ENCODE peak calls at places on chromosomes 12 and 14, in eight cellular contexts. B is IMR-90, L is uterus, O is transverse colon, U is breast epithelium, S is tibial nerve, C is vagina, I is heart left ventricle. Q is an unnamed sample.

GRCh38 chr14:44135972-44136371 is 371.1 kb downstream of the FSCB start:
- DNase-seq in B (no peak), U (no peak), I (no peak), O (no peak), S (no peak), C (no peak), L (no peak), Q (no peak)

GRCh38 chr14:24435998-24436354 is 6.2 kb downstream of the KHNYN start:
- DNase-seq in I (no peak), U (no peak), B (no peak), O (no peak), S (no peak), L (no peak), C (no peak), Q (no peak)

GRCh38 chr14:70722418-70722817 is 80.7 kb downstream of the TTC9 start:
- DNase-seq in C (no peak), I (no peak), L (no peak), O (no peak), S (no peak), B (no peak), U (no peak), Q (no peak)

GRCh38 chr12:132597333-132598283 is 12.8 kb downstream of the LRCOL1 start:
- DNase-seq in C (no peak), B (peak), L (peak), I (no peak), U (no peak), O (no peak), S (no peak), Q (no peak)

GRCh38 chr12:66449531-66449930 is 147.2 kb downstream of the HELB start:
- DNase-seq in I (no peak), C (no peak), L (no peak), B (no peak), U (no peak), S (no peak), O (no peak), Q (no peak)

GRCh38 chr12:46371718-46372130 is 849 bp downstream of the SLC38A2 start:
- DNase-seq in O (peak), S (peak), B (peak), L (no peak), U (peak), I (peak), C (no peak), Q (peak)

GRCh38 chr12:130715996-130716917 is at the start of gene RIMBP2:
- DNase-seq in I (no peak), S (no peak), B (peak), O (no peak), C (no peak), L (peak), U (no peak), Q (peak)

GRCh38 chr12:19577131-19577530 is 137.8 kb downstream of the AEBP2 start:
- DNase-seq in C (no peak), U (no peak), I (no peak), S (no peak), L (no peak), B (no peak), O (no peak), Q (no peak)

GRCh38 chr14:33509927-33510535 is 440.8 kb downstream of the EGLN3 start:
- DNase-seq in S (no peak), L (peak), B (no peak), U (no peak), O (no peak), C (no peak), I (no peak), Q (no peak)

GRCh38 chr14:91146661-91147060 is 32.8 kb downstream of the DGLUCY start:
- DNase-seq in I (no peak), L (no peak), O (no peak), U (no peak), C (no peak), B (no peak), S (no peak), Q (no peak)

GRCh38 chr14:64673329-64673728 is 30.9 kb upstream of the PLEKHG3 start:
- DNase-seq in C (no peak), L (no peak), S (no peak), B (no peak), U (no peak), O (no peak), I (no peak), Q (no peak)

GRCh38 chr12:105018001-105018400 is 31.9 kb downstream of the NOPCHAP1 start:
- DNase-seq in I (no peak), S (no peak), O (no peak), B (peak), U (no peak), C (no peak), L (no peak), Q (no peak)

GRCh38 chr12:62642509-62642908 is 175.9 kb downstream of the MON2 start:
- DNase-seq in I (no peak), S (no peak), O (no peak), U (no peak), C (no peak), L (no peak), B (no peak), Q (no peak)

GRCh38 chr14:58540693-58541092 is 97.1 kb upstream of the DACT1 start:
- DNase-seq in L (no peak), B (peak), S (no peak), U (no peak), C (no peak), I (no peak), O (no peak), Q (no peak)

GRCh38 chr12:51379571-51379970 is 11.6 kb downstream of the GALNT6 start:
- DNase-seq in U (no peak), L (no peak), C (no peak), B (no peak), O (no peak), I (no peak), S (no peak), Q (no peak)

GRCh38 chr12:26810330-26810729 is 22.7 kb downstream of the ITPR2 start:
- DNase-seq in I (peak), L (peak), S (peak), U (peak), B (peak), C (no peak), O (no peak), Q (peak)

GRCh38 chr12:96434107-96434506 is 33.9 kb upstream of the CDK17 start:
- DNase-seq in C (no peak), B (peak), I (no peak), S (no peak), O (peak), L (no peak), U (no peak), Q (peak)

GRCh38 chr12:503111-503761 is 43.5 kb downstream of the B4GALNT3 start:
- DNase-seq in C (no peak), U (no peak), L (no peak), B (no peak), I (no peak), O (peak), S (no peak), Q (peak)

GRCh38 chr12:110071967-110072366 is 23.6 kb upstream of the C12orf76 start:
- DNase-seq in S (no peak), L (no peak), O (no peak), U (no peak), I (no peak), B (no peak), C (no peak), Q (no peak)

GRCh38 chr12:24950231-24950834 is 1.4 kb upstream of the BCAT1 start:
- DNase-seq in I (no peak), B (no peak), O (peak), C (no peak), U (no peak), L (no peak), S (no peak), Q (no peak)

GRCh38 chr12:132578118-132578517 is 32.3 kb downstream of the LRCOL1 start:
- DNase-seq in I (no peak), C (no peak), S (no peak), L (no peak), B (no peak), U (no peak), O (no peak), Q (no peak)

GRCh38 chr12:29732211-29732992 is 51.3 kb downstream of the TMTC1 start:
- DNase-seq in U (no peak), I (no peak), L (no peak), B (no peak), O (no peak), C (no peak), S (no peak), Q (no peak)

GRCh38 chr14:44418856-44419255 is 88.2 kb downstream of the FSCB start:
- DNase-seq in C (no peak), U (no peak), B (no peak), I (no peak), O (no peak), S (no peak), L (no peak), Q (no peak)

GRCh38 chr14:101188571-101188915 is 285.0 kb upstream of the RTL1 start:
- DNase-seq in B (no peak), S (no peak), O (no peak), U (no peak), L (no peak), I (no peak), C (no peak), Q (no peak)

GRCh38 chr12:99232324-99232723 is 415.2 kb upstream of the GARIN6 start:
- DNase-seq in I (no peak), O (no peak), L (no peak), U (no peak), C (no peak), S (no peak), B (no peak), Q (no peak)

DNA sequence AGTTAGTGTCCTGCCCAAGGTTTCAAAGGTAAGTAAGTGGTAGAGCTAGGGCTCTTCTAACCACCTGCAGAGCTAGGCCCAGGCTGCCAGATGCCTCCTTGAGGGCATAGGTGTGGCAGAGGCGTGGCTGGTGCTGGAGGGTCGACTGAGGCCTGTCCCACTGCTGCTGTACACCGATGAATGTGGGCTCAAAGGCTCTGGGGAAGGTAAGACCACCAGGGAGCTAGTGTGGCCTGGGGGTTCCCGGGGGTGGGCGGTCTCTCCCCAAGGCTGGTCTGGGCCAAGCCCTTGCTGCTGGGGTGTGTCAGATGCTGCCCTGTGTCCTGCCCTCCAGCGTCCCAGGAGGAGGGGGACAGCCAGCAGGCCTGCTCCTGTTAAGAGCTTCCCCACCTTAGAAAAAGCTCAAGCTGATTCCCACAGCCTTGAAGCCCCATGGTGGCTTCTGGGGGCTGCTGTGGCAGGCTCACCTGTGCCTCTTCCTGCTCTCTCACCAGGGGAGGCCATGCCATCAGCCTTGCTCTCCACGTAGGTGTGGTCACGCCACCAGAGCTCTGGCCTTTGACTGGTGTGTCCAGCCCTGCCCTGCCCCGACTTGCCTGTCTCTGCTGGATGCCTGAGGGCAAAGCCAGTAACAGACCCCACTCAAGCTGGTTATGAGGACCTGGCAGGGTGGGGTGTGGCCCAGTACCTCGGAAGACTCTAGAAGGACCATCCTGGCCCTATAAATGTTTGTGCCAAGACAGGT is 36.8 kb downstream of the SH2B3 start:
- DNase-seq in U (no peak), I (peak), O (peak), C (no peak), S (no peak), L (no peak), B (no peak), Q (no peak)
- H3K27ac ChIP-seq in U (peak), I (peak), O (peak), C (no peak), S (peak), L (peak), B (peak), Q (peak)

GRCh38 chr14:68787235-68787727 is 5.6 kb downstream of the ZFP36L1 start:
- DNase-seq in O (peak), I (peak), L (peak), C (peak), U (no peak), S (no peak), B (no peak), Q (peak)
- TF ChIP-seq POLR2A in O (no peak), I (no peak), L (no peak), C (no peak), U (peak), S (no peak), B (no peak), Q (peak)

GRCh38 chr12:76024942-76025600 is 6.5 kb downstream of the PHLDA1 start:
- DNase-seq in S (no peak), C (no peak), I (no peak), U (no peak), L (no peak), O (no peak), B (peak), Q (no peak)

GRCh38 chr12:76023069-76023690 is 8.4 kb downstream of the PHLDA1 start:
- DNase-seq in C (no peak), S (no peak), B (no peak), L (no peak), I (no peak), O (no peak), U (no peak), Q (no peak)

GRCh38 chr12:76024102-76024781 is 7.3 kb downstream of the PHLDA1 start:
- DNase-seq in O (no peak), B (peak), C (no peak), S (no peak), I (no peak), U (no peak), L (no peak), Q (no peak)

GRCh38 chr12:76026643-76027063 is 4.9 kb downstream of the PHLDA1 start:
- DNase-seq in C (no peak), O (no peak), U (no peak), I (no peak), L (no peak), B (peak), S (no peak), Q (no peak)

GRCh38 chr12:76025601-76026575 is 5.7 kb downstream of the PHLDA1 start:
- DNase-seq in U (no peak), O (no peak), B (peak), C (no peak), I (no peak), L (no peak), S (no peak), Q (no peak)
- H3K27ac ChIP-seq in U (no peak), O (no peak), B (peak), C (peak), I (no peak), L (no peak), S (peak), Q (peak)

DNA sequence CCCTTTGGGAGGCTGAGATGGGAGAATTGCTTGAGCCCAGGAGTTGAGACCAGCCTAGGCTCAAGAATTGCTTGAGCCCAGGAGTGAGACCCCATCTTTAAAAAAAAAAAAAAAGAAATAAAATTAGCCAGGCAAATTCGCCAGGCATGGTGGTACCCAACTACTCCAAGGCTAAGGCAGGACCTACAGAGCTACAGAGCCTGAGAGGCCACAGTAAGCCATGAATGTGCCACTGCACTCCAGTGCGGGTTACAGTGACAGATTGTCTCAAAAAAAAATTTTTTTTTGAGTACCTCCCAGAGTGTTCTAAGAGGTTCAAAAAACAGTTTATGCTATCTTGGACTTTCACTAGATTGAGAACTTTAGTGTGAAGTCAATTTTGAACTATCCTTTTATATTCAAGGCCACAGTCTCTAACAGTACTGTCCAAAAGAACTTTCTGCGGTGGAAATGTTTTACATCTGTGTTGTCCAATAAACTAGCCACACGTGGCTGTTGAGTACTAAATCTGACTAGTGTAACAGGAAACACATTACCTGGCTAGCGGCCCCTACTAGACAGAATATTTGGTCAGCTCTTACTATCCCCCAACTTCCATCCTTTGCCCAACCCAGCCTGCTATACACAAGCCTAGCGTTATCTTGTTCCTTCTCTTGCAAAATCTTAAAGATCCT is 2.4 kb downstream of the RPL36AL start:
- DNase-seq in S (no peak), I (no peak), B (no peak), C (no peak), U (no peak), O (no peak), L (no peak), Q (no peak)
- TF ChIP-seq POLR2A in S (no peak), I (no peak), B (no peak), C (no peak), U (no peak), O (no peak), L (no peak), Q (no peak)

GRCh38 chr12:71838661-71839060 is 898 bp upstream of the TBC1D15 start:
- DNase-seq in U (no peak), L (no peak), S (no peak), C (no peak), I (no peak), B (no peak), O (no peak), Q (no peak)
- H3K27ac ChIP-seq in U (peak), L (peak), S (peak), C (peak), I (peak), B (no peak), O (peak), Q (peak)

GRCh38 chr12:8032242-8033152 is at the start of gene FOXJ2:
- DNase-seq in L (peak), I (peak), U (peak), S (peak), C (no peak), B (peak), O (peak), Q (peak)
- TF ChIP-seq POLR2A in L (peak), I (no peak), U (no peak), S (peak), C (no peak), B (peak), O (peak), Q (peak)

DNA sequence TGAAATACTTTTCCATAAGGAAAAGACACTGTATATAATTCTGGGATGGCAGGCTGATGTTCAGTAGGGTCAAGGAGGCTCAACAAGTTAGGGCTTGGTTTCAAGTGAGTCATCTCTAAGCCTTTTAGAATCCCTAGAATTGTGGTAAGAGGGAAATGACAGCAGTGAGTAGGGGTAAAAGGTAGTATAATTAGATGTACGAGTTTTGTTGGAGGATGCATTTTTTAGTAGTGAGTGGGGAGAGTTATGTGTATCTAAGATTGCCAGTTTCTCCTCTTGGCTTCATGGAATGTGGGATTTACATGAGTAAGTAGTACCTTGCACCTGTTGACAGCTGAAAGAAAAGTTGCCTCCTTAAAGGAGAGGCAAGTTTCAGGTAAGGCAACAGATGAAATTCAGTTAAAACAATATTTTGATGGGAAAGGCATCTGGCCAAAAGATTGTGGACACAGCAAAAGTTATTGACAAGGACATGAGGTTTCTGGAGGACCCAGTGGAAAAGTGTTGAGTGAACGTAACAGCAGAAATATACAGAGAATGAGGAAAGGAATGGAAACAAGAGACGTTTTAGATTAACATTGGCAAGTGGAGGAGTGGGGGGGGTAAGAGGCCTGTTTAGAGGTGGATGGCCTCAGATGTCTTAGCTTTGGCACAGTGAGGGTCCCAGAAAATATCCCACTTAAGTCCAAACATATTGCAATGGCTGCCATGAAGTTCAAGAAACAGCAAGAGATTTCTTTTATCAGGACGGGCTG is 21.8 kb downstream of the LMO3 start:
- DNase-seq in S (no peak), O (no peak), L (no peak), U (no peak), B (peak), I (no peak), C (no peak), Q (no peak)
- H3K27ac ChIP-seq in S (no peak), O (peak), L (peak), U (no peak), B (no peak), I (peak), C (no peak), Q (peak)

GRCh38 chr12:49675137-49675536 is 32.1 kb downstream of the FMNL3 start:
- DNase-seq in B (no peak), I (no peak), L (no peak), C (no peak), S (no peak), O (no peak), U (no peak), Q (no peak)

GRCh38 chr12:49671051-49671765 is 36.0 kb downstream of the FMNL3 start:
- DNase-seq in L (no peak), C (no peak), B (no peak), U (no peak), I (no peak), O (peak), S (no peak), Q (no peak)

GRCh38 chr12:49674318-49674985 is 32.8 kb downstream of the FMNL3 start:
- DNase-seq in B (peak), U (no peak), O (no peak), L (no peak), I (peak), S (no peak), C (no peak), Q (no peak)

GRCh38 chr12:49672351-49673181 is 34.6 kb downstream of the FMNL3 start:
- DNase-seq in L (no peak), C (no peak), O (no peak), S (no peak), U (no peak), B (no peak), I (no peak), Q (no peak)

DNA sequence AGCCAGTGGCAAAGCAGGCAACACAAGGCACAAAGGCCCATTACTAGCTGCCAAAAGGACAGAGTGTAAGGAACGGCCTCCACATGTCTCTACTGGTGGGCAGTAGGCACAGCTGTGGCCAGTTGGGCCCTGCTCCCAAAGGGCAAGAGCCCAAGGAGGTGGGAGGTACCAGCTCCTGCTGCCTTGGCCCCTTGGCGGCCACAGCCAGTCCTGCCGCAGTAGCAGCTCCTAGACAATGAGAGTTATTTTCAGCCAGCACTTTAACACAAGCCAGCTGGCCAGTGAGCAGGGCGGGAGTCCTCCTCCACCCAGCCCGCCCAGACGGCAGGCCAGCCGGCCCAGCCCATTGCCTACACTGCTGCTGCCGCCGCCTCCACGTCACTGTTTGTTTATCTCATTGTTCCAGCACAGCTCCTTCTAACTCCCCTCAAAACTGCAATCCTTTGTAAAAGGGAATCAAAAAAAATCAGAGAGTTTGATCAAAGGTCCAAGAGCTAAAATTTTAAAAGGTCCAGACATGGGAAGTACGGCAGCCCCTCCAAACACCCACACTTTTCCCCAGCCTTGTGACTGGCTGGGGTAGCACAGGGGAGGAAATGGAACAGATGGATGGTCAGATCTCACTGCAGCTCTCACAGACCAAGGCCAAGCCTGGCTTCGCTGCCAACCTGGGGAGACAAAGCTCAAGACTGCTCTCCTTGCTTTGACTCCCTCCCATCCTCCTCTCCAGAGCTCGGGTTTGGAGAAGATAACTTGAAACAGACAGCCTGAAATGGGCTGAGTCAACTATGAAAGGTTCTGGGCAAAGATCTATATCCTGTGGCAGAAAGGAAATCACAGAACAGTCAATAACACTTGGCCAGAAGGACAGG is 33.5 kb downstream of the FMNL3 start:
- DNase-seq in L (peak), S (peak), O (peak), C (peak), U (peak), I (peak), B (peak), Q (peak)
- TF ChIP-seq POLR2A in L (peak), S (peak), O (peak), C (no peak), U (no peak), I (peak), B (peak), Q (peak)

Q was measured in body of pancreas.